ENCODE peak calls at places on chromosome 10, in five cellular contexts. S, T, V, G and B are unnamed samples.
A peak's percentile ranks its signal among the peaks of the same experiment; 100 is the strongest.

GRCh38 chr10:75076387-75076786 is 35.1 kb upstream of the SAMD8 start:
- DNase-seq in S (no peak), T (no peak), V (no peak), G (no peak), B (no peak)

GRCh38 chr10:4093438-4093837 is 308.4 kb upstream of the KLF6 start:
- DNase-seq in S (no peak), T (no peak), V (no peak), G (no peak), B (no peak)

GRCh38 chr10:88922041-88922440 is 30.5 kb downstream of the ACTA2 start:
- DNase-seq in S (no peak), T (no peak), V (no peak), G (no peak), B (no peak)

GRCh38 chr10:107971973-107972372 is 807.5 kb upstream of the SORCS1 start:
- DNase-seq in S (no peak), T (no peak), V (no peak), G (no peak), B (no peak)

GRCh38 chr10:4810093-4810492 is 15.9 kb upstream of the AKR1E2 start:
- DNase-seq in S (no peak), T (no peak), V (no peak), G (no peak), B (no peak)

GRCh38 chr10:80203835-80204148 is 1.5 kb downstream of the ANXA11 start:
- DNase-seq in S (no peak), T (peak; percentile 22), V (no peak), G (no peak), B (no peak)

GRCh38 chr10:12711344-12711708 is 290.2 kb downstream of the CCDC3 start:
- DNase-seq in S (no peak), T (no peak), V (no peak), G (no peak), B (no peak)

GRCh38 chr10:35910234-35910633 is 268.1 kb upstream of the FZD8 start:
- DNase-seq in S (no peak), T (no peak), V (no peak), G (no peak), B (no peak)

GRCh38 chr10:124217031-124217430 is 123.6 kb upstream of the CHST15 start:
- DNase-seq in S (no peak), T (no peak), V (no peak), G (no peak), B (no peak)

GRCh38 chr10:5355762-5356478 is 8.8 kb upstream of the UCN3 start:
- DNase-seq in S (no peak), T (no peak), V (no peak), G (no peak), B (no peak)

GRCh38 chr10:9010931-9011670 is 956.6 kb downstream of the GATA3 start:
- DNase-seq in S (no peak), T (no peak), V (no peak), G (no peak), B (no peak)

GRCh38 chr10:3036155-3036554 is 31.2 kb upstream of the PFKP start:
- DNase-seq in S (no peak), T (no peak), V (no peak), G (no peak), B (peak; percentile 61)

GRCh38 chr10:128147064-128147463 is 20.8 kb upstream of the MKI67 start:
- DNase-seq in S (no peak), T (no peak), V (no peak), G (no peak), B (no peak)

GRCh38 chr10:95447733-95448132 is 113.4 kb downstream of the SORBS1 start:
- DNase-seq in S (no peak), T (no peak), V (no peak), G (no peak), B (no peak)

GRCh38 chr10:88466786-88467185 is 116.3 kb downstream of the RNLS start:
- DNase-seq in S (no peak), T (no peak), V (no peak), G (no peak), B (no peak)

GRCh38 chr10:28411648-28412047 is 108.8 kb upstream of the MPP7 start:
- DNase-seq in S (no peak), T (no peak), V (no peak), G (no peak), B (peak; percentile 12)

GRCh38 chr10:76218045-76218444 is 786.6 kb downstream of the LRMDA start:
- DNase-seq in S (no peak), T (no peak), V (no peak), G (no peak), B (no peak)

GRCh38 chr10:75959912-75960311 is 528.5 kb downstream of the LRMDA start:
- DNase-seq in S (no peak), T (no peak), V (no peak), G (no peak), B (no peak)

GRCh38 chr10:12463459-12463838 is 114.1 kb downstream of the CAMK1D start:
- DNase-seq in S (no peak), T (no peak), V (no peak), G (no peak), B (no peak)

GRCh38 chr10:131195552-131196159 is 115.9 kb downstream of the TCERG1L start:
- DNase-seq in S (no peak), T (no peak), V (no peak), G (peak; percentile 8), B (no peak)

GRCh38 chr10:130817674-130818073 is 493.8 kb downstream of the TCERG1L start:
- DNase-seq in S (no peak), T (no peak), V (no peak), G (no peak), B (no peak)

GRCh38 chr10:78515037-78515872 is 481.6 kb downstream of the RPS24 start:
- DNase-seq in S (no peak), T (no peak), V (no peak), G (no peak), B (no peak)

GRCh38 chr10:70866424-70866823 is 21.9 kb downstream of the PCBD1 start:
- DNase-seq in S (peak; percentile 18), T (peak; percentile 87), V (no peak), G (no peak), B (no peak)

GRCh38 chr10:110487411-110488123 is 10.1 kb upstream of the DUSP5 start:
- DNase-seq in S (no peak), T (no peak), V (no peak), G (no peak), B (no peak)

GRCh38 chr10:132504501-132505272 is 32.9 kb upstream of the INPP5A start:
- DNase-seq in S (no peak), T (no peak), V (no peak), G (no peak), B (no peak)

GRCh38 chr10:1193561-1193960 is 137.4 kb downstream of the WDR37 start:
- DNase-seq in S (no peak), T (no peak), V (no peak), G (no peak), B (no peak)

GRCh38 chr10:89398003-89398749 is 5.8 kb downstream of the IFIT1 start:
- DNase-seq in S (no peak), T (no peak), V (no peak), G (no peak), B (no peak)

GRCh38 chr10:95321554-95322301 is 30.9 kb upstream of the PDLIM1 start:
- DNase-seq in S (no peak), T (no peak), V (no peak), G (no peak), B (no peak)

GRCh38 chr10:88725798-88726197 is 19.7 kb downstream of the LIPK start:
- DNase-seq in S (no peak), T (peak; percentile 62), V (no peak), G (no peak), B (peak; percentile 19)

GRCh38 chr10:80206277-80206655 is 929 bp upstream of the ANXA11 start:
- DNase-seq in S (no peak), T (no peak), V (no peak), G (no peak), B (no peak)

GRCh38 chr10:20986049-20986448 is 88.9 kb upstream of the NEBL start:
- DNase-seq in S (no peak), T (no peak), V (no peak), G (no peak), B (no peak)

GRCh38 chr10:14773551-14774213 is 1.0 kb downstream of the FAM107B start:
- DNase-seq in S (no peak), T (no peak), V (no peak), G (no peak), B (no peak)
- TF ChIP-seq CTCF in S (no peak), T (no peak), V (no peak), G (peak; percentile 8), B (no peak)

DNA sequence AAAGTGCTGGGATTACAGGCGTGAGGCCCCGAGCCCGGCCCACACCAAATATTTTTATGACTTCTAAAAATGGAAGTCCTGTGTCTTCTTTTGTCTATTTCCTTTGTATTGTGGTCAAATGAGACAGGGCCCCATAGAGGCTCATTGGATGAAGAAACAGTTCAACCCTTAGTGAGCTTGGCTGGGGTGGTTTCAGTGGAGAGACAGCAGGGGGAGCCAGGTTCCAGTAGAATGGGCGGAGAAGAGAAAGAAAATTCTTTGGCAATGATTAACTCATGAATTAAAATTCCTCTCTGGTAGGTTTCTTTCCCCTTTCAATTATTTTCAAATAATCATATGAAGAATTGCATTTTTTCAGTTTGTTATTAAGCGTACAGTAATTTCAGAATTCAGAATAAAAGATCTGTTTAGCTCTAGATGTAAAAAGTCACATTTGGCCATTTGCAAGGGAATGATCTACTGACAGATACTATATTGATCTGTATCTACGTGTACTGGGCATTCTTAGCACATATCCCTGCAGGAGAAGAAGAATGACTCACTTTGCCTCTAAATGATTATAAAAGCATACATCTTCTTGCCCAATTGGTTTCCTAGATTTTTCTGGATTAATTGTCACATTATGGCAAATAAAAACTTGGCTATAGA is 43.2 kb downstream of the PNLIPRP3 start:
- DNase-seq in S (peak; percentile 45), T (peak; percentile 49), V (no peak), G (no peak), B (no peak)
- TF ChIP-seq CTCF in S (peak; percentile 28), T (peak; percentile 70), V (no peak), G (peak; percentile 49), B (no peak)

GRCh38 chr10:44308935-44309334 is 76.0 kb downstream of the CXCL12 start:
- DNase-seq in S (no peak), T (no peak), V (no peak), G (no peak), B (no peak)

GRCh38 chr10:44307691-44308090 is 77.2 kb downstream of the CXCL12 start:
- DNase-seq in S (no peak), T (no peak), V (no peak), G (no peak), B (no peak)

GRCh38 chr10:44309939-44310761 is 74.7 kb downstream of the CXCL12 start:
- DNase-seq in S (no peak), T (no peak), V (no peak), G (no peak), B (no peak)

GRCh38 chr10:44306147-44306710 is 78.7 kb downstream of the CXCL12 start:
- DNase-seq in S (no peak), T (no peak), V (no peak), G (no peak), B (no peak)

DNA sequence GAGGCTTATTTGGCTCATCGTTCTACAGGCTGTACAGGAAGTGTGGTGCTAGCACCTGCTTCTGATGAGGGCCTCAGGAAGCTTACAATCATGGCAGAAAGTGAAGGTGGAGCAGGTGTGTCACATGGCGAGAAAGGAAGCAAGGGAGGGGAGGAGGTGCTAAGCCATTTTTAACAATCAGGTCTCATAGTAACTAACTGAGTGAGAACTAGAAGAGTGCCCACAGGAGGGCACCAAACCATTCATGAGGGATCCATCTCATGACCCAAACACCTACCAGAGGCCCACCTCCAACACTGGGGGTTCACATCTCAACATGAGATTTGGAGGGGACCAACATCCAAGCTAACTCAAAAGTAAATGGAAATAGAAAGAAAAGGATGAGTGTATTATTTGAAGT is 78.1 kb downstream of the CXCL12 start:
- DNase-seq in S (no peak), T (no peak), V (no peak), G (no peak), B (no peak)
- TF ChIP-seq CTCF in S (no peak), T (no peak), V (no peak), G (peak; percentile 40), B (no peak)

GRCh38 chr10:85602306-85602705 is 764.3 kb downstream of the GRID1 start:
- DNase-seq in S (no peak), T (no peak), V (no peak), G (no peak), B (no peak)
- TF ChIP-seq CTCF in S (no peak), T (no peak), V (no peak), G (no peak), B (no peak)